ENCODE peak calls at places on chromosome 2, in four cellular contexts. D is IMR-90, P is suprapubic skin, O is right lobe of liver. R is an unnamed sample.
A peak's percentile ranks its signal among the peaks of the same experiment; 100 is the strongest.

GRCh38 chr2:166411473-166412230 is 35.9 kb upstream of the SCN9A start:
- DNase-seq in D (peak; percentile 75), P (no peak), O (no peak), R (no peak)

GRCh38 chr2:143514413-143514812 is 385.2 kb downstream of the ARHGAP15 start:
- DNase-seq in D (peak; percentile 3), P (no peak), O (no peak), R (no peak)

GRCh38 chr2:130251520-130251864 is 53.3 kb upstream of the TUBA3E start:
- DNase-seq in D (no peak), P (no peak), O (no peak), R (no peak)

GRCh38 chr2:26672818-26673393 is 19.6 kb upstream of the KCNK3 start:
- DNase-seq in D (no peak), P (no peak), O (no peak), R (no peak)

GRCh38 chr2:42089340-42089925 is 41.6 kb downstream of the PKDCC start:
- DNase-seq in D (peak; percentile 67), P (no peak), O (no peak), R (peak; percentile 67)

GRCh38 chr2:26274058-26274613 is 29.4 kb downstream of the HADHB start:
- DNase-seq in D (peak; percentile 90), P (peak; percentile 86), O (peak; percentile 88), R (peak; percentile 39)

GRCh38 chr2:85032621-85033020 is 61.7 kb downstream of the KCMF1 start:
- DNase-seq in D (peak; percentile 27), P (no peak), O (no peak), R (no peak)

GRCh38 chr2:55616509-55617159 is 788 bp downstream of the PPP4R3B start:
- DNase-seq in D (peak; percentile 68), P (no peak), O (no peak), R (no peak)

GRCh38 chr2:9311488-9311887 is 104.9 kb downstream of the ASAP2 start:
- DNase-seq in D (peak; percentile 90), P (no peak), O (no peak), R (no peak)

GRCh38 chr2:107376910-107377309 is 449.8 kb upstream of the RGPD4 start:
- DNase-seq in D (no peak), P (no peak), O (no peak), R (no peak)

GRCh38 chr2:201558232-201558631 is 85.1 kb downstream of the TMEM237 start:
- DNase-seq in D (no peak), P (no peak), O (no peak), R (no peak)

GRCh38 chr2:27992787-27993747 is 102.5 kb downstream of the BABAM2 start:
- DNase-seq in D (peak; percentile 78), P (no peak), O (no peak), R (no peak)

DNA sequence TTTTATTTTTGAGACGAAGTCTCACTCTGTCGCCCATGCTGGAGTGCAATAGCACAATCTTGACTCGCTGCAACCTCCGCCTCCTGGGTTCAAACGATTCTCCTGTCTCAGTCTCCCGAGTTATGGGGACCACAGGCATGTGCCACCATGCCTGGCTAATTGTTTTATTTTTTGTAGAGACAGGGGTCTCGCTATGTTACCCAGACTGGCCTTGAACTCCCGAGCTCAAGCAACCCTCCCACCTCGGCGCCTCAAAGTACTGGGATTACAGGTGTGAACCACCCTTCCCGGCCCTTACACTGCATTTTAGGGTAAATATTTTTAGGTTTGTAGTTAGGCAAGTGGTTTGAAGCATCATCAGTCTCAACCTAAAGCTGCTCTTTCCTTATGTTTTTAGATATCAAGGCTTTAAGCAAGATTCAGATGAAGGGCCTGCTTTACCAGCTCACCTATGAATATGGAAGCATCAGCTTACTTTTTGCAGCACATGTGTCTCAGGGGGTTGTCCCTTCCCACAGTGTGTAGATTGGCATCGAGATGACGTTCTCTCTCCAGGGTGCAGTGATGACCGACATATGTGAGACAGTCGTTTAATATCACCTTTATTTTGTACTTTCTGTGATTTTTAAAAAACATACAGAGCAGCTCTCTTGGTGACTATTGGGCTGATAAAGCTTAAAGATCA is 47.2 kb downstream of the ATIC start:
- DNase-seq in D (peak; percentile 47), P (no peak), O (no peak), R (no peak)
- TF ChIP-seq POLR2A in D (peak; percentile 14), P (no peak), O (no peak), R (no peak)

GRCh38 chr2:238127165-238128060 is 11.1 kb upstream of the KLHL30 start:
- DNase-seq in D (peak; percentile 65), P (no peak), O (no peak), R (peak; percentile 81)
- TF ChIP-seq CTCF in D (no peak), P (no peak), O (no peak), R (no peak)

GRCh38 chr2:233061007-233061590 is 957 bp downstream of the INPP5D start:
- DNase-seq in D (no peak), P (peak; percentile 55), O (no peak), R (no peak)
- TF ChIP-seq POLR2A in D (no peak), P (no peak), O (no peak), R (no peak)

GRCh38 chr2:122239440-122239839 is 484.0 kb downstream of the TSN start:
- DNase-seq in D (no peak), P (no peak), O (no peak), R (no peak)
- TF ChIP-seq CTCF in D (no peak), P (no peak), O (no peak), R (no peak)

DNA sequence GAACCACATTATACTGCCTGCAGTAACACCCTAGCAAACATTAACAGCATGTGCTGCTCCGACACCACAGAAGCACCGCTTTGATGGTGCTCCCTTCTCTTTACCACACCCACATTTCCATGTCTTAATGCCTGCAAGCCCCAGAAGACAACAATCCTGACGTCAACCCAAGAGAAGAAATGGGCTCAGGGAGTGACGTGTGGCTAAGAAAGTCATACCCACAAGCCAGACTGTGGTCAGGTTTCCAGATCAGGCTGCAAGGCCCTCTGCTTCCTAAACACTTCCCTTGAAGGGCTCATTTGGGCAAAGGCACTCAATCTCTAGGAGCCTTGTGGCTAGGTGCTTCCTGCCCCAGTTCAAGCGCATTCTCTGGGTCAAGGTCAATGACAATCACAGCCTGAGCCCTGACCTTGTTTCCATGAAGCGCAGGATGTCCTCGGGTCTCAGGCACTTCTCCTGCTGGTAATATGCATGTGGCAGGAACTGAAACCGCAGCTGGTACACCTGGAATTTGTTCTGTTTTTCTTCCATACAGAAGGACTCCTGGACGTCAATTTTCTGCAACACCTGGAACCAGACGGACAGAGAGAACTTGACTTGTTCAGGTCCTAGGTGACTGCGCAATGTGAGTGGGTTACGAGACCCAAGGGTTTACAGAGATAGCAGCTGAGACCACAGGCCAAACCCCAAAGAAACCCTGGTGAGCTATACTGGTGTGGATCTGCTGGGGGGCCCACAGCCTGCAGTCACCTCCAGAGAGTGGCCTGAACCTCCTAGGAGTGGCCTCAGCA is 67.2 kb downstream of the POLR1A start:
- DNase-seq in D (no peak), P (peak; percentile 68), O (peak; percentile 38), R (no peak)
- TF ChIP-seq POLR2A in D (no peak), P (no peak), O (no peak), R (no peak)

DNA sequence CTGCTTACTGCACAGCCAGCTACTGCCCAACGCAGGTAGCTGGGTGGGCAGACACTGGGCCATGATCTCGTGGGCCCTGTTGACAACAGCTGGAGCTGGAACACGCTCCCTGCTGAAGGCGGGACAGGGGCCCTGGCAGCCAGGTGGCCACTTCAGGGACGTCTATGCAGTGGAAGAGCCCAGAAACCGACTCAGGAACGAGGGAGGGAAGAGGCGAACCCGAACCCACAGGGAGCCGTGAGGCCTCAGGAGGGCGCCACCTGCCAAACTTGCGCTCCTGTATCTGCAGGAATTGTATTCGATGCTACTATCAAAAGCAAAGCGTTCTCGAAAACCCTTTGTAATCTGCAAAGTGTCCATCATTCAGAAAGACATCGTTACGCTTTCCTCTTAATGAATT is 198.4 kb downstream of the EIPR1 start:
- DNase-seq in D (no peak), P (no peak), O (no peak), R (no peak)
- TF ChIP-seq CTCF in D (no peak), P (no peak), O (no peak), R (no peak)